ENCODE peak calls at places on chromosomes 11 and 22, in seven cellular contexts. C, T, O, G, J, E and I are unnamed samples.

GRCh38 chr22:39138357-39138997 is 14.0 kb downstream of the CBX7 start:
- DNase-seq in T (no peak), O (no peak), C (no peak), E (no peak), J (no peak), G (no peak), I (no peak)

GRCh38 chr11:70662691-70663098 is 264.4 kb downstream of the CTTN start:
- DNase-seq in O (no peak), E (no peak), T (no peak), G (no peak), C (no peak), J (no peak), I (no peak)

GRCh38 chr11:12430912-12431311 is 53.5 kb downstream of the PARVA start:
- DNase-seq in J (no peak), T (peak; percentile 91), G (peak; percentile 95), C (no peak), O (no peak), E (peak; percentile 94), I (peak; percentile 50)

GRCh38 chr11:131823772-131824171 is 453.4 kb downstream of the NTM start:
- DNase-seq in C (no peak), E (no peak), J (no peak), G (peak; percentile 18), T (peak; percentile 5), O (no peak), I (no peak)

GRCh38 chr11:72331761-72332160 is 87.8 kb upstream of the PHOX2A start:
- DNase-seq in J (no peak), O (no peak), G (no peak), C (no peak), T (no peak), E (no peak), I (no peak)

GRCh38 chr11:124086447-124086846 is 28.8 kb upstream of the VWA5A start:
- DNase-seq in G (no peak), O (no peak), T (no peak), E (peak; percentile 51), C (peak; percentile 69), J (no peak), I (no peak)

GRCh38 chr11:59754494-59754858 is 700 bp upstream of the STX3 start:
- DNase-seq in J (no peak), C (no peak), E (peak; percentile 29), G (no peak), T (no peak), O (peak; percentile 58), I (no peak)

GRCh38 chr11:106178361-106178760 is 100.9 kb downstream of the AASDHPPT start:
- DNase-seq in C (no peak), G (peak; percentile 15), T (no peak), O (no peak), E (no peak), J (no peak), I (no peak)

GRCh38 chr11:10666976-10667892 is 26.3 kb downstream of the IRAG1 start:
- DNase-seq in G (no peak), J (no peak), C (no peak), T (peak; percentile 32), O (no peak), E (peak; percentile 75), I (peak; percentile 56)

GRCh38 chr22:43000441-43001175 is 14.3 kb downstream of the PACSIN2 start:
- DNase-seq in J (no peak), E (no peak), T (peak; percentile 63), G (peak; percentile 35), O (peak; percentile 43), C (no peak), I (no peak)

GRCh38 chr11:122646549-122647340 is 8.8 kb upstream of the UBASH3B start:
- DNase-seq in E (peak; percentile 42), T (peak; percentile 81), G (peak; percentile 67), O (no peak), J (no peak), C (no peak), I (peak; percentile 63)

GRCh38 chr11:74330065-74330858 is 18.8 kb upstream of the P4HA3 start:
- DNase-seq in C (no peak), O (no peak), J (no peak), T (peak; percentile 80), E (peak; percentile 73), G (peak; percentile 53), I (peak; percentile 69)

GRCh38 chr11:71472357-71472885 is 19.4 kb downstream of the NADSYN1 start:
- DNase-seq in T (no peak), O (no peak), G (no peak), C (no peak), E (no peak), J (no peak), I (no peak)

GRCh38 chr11:48122246-48122645 is 94.4 kb upstream of the OR4B1 start:
- DNase-seq in J (no peak), G (no peak), T (no peak), O (no peak), C (no peak), E (no peak), I (no peak)

GRCh38 chr22:24723111-24723510 is 51.4 kb downstream of the PIWIL3 start:
- DNase-seq in T (no peak), G (no peak), J (no peak), C (no peak), O (no peak), E (no peak), I (no peak)

GRCh38 chr11:132504501-132505041 is 1027.7 kb downstream of the OPCML start:
- DNase-seq in C (no peak), J (no peak), G (no peak), T (no peak), O (no peak), E (no peak), I (no peak)

GRCh38 chr11:8068605-8069221 is 12.3 kb upstream of the TUB start:
- DNase-seq in E (peak; percentile 90), O (no peak), J (no peak), G (peak; percentile 77), C (no peak), T (peak; percentile 61), I (peak; percentile 59)

GRCh38 chr22:21020802-21021429 is 6.0 kb downstream of the P2RX6 start:
- DNase-seq in T (peak; percentile 15), E (peak; percentile 33), C (no peak), J (no peak), G (no peak), O (peak; percentile 72), I (no peak)
- TF ChIP-seq CTCF in T (peak; percentile 54), E (peak; percentile 71), C (peak; percentile 22), J (peak; percentile 48), G (peak; percentile 51), O (peak; percentile 51), I (peak; percentile 71)

DNA sequence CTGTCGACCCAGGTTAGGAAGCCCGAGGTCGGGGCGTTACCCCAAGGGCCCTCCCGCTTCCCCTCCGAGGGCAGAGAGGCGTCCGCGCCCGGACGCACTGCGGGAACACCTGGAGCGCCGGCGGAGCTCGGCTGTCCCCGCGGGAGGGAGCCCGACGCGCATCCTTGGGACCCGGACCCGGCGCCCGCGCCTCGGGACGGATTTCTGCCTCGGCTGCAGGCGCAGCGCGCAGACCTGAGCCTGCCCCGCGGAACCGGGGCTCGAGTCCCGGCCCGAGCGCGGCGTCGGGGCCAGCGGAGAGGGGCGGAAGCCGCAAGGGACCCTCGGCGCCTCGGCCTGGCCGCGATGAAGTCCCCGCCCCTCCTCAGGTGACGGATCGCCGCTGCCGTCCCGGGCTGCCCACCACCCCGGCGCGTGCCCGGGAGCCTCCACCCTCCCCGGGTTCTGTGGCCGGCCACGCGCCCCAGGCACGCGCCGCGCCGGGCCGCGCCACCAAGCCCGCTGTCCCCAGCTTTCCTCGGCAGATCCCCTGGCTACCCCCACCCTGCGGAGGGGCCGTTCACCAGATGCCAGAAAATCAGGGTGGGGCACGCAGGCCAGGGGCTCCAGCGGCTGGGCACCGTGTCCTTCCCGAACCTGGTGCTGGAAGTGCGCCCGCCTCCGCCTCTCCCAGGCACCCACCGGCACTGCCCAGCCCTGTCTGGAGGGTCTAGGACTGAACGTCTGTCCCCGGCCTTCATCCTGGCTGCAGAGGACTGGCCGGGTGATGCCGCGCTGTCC is 407 bp downstream of the GLB1L3 start:
- DNase-seq in G (no peak), C (peak; percentile 45), O (no peak), J (no peak), E (no peak), T (no peak), I (no peak)
- TF ChIP-seq CTCF in G (no peak), C (no peak), O (no peak), J (no peak), E (no peak), T (no peak), I (no peak)

GRCh38 chr11:67664213-67664585 is 10.2 kb downstream of the ALDH3B2 start:
- DNase-seq in C (no peak), J (no peak), G (no peak), T (no peak), O (no peak), E (no peak), I (no peak)

GRCh38 chr11:67664696-67665536 is 9.5 kb downstream of the ALDH3B2 start:
- DNase-seq in C (no peak), T (no peak), G (no peak), J (no peak), O (peak; percentile 15), E (no peak), I (no peak)

GRCh38 chr11:67666676-67667489 is 7.5 kb downstream of the ALDH3B2 start:
- DNase-seq in C (no peak), J (no peak), T (no peak), E (no peak), G (no peak), O (peak; percentile 15), I (no peak)

GRCh38 chr11:67666303-67666645 is 8.1 kb downstream of the ALDH3B2 start:
- DNase-seq in E (no peak), O (no peak), T (no peak), G (no peak), J (no peak), C (no peak), I (no peak)

DNA sequence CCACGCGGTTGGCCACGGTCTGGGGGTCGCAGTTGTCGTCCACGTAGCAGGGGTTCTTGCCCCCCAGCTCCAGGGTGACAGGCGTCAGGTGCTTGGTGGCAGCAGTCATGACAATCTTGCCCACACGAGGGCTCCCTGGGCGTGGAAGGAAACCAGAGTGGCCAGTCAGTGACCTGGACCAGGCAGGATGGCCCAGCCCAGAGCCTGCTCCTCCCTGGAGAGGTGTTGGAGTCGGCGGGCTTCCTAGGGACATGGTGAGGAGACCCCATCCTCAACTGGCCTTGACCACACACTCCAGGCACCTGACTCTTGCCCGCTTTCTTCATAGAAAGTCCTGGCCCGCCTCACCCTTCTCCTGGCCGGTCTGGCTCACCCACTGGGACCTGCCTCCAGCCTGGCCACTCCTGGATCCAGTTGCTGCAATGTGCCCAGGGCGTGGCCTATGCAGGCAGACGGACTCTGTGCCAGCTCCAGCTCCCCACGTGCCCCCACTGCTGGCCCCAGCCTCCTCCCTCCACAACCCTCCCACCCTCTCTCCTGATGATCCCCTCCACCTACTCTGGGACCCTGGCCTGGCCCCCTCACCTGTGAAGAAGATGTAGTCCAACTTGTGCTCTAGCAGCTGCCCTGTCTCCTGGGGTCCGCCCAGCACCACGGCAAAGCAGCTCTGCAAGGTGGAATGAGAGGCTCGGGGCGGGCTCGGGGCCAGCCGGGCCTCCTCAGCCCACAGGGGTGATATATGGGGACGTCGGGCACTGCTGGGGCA is 8.7 kb downstream of the ALDH3B2 start:
- DNase-seq in J (no peak), O (peak; percentile 45), C (no peak), G (no peak), E (no peak), T (no peak), I (no peak)
- TF ChIP-seq CTCF in J (no peak), O (peak; percentile 26), C (no peak), G (no peak), E (no peak), T (no peak), I (peak; percentile 60)

DNA sequence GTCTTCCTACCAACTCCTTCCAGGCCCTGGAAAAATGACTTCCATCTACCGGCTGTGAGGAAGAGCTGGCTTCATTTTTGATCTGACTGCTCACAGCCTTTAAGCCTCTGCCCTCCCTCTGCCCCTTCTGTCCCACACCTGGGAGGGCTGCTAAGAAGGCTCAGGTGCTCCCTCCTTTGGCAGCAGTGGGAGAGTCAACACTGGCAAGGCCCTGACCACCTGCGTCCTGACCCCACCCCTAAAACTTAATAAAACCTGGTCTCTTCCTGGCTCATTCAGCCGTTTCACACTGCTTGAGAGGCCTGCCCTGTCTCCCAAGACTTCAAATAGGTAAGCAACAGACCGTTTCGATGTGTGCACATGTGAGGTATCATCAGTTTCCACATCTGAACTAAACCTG is 52.1 kb upstream of the NFRKB start:
- DNase-seq in J (no peak), T (no peak), E (no peak), C (no peak), O (no peak), G (no peak), I (no peak)
- TF ChIP-seq CTCF in J (no peak), T (no peak), E (no peak), C (no peak), O (no peak), G (no peak), I (no peak)